ENCODE peak calls at places on chromosomes 3 and 15, in seven cellular contexts. H is heart left ventricle, U is body of pancreas, W is colonic mucosa, N is osteocyte, M is prostate gland, J is endothelial cell. D is an unnamed sample.
A peak's percentile ranks its signal among the peaks of the same experiment; 100 is the strongest.

GRCh38 chr15:50353999-50354837 is 780 bp downstream of the GABPB1 start:
- DNase-seq in H (peak; percentile 42), N (peak; percentile 85), J (peak; percentile 45), U (peak; percentile 48), W (peak; percentile 70), M (peak; percentile 58), D (peak; percentile 78)

GRCh38 chr3:54071596-54071995 is 50.8 kb upstream of the CACNA2D3 start:
- DNase-seq in U (no peak), H (no peak), W (no peak), N (no peak), J (no peak), M (no peak), D (no peak)

GRCh38 chr3:125643127-125643526 is 47.8 kb upstream of the OSBPL11 start:
- DNase-seq in H (no peak), W (no peak), M (no peak), N (no peak), J (no peak), U (no peak), D (no peak)

GRCh38 chr15:98776607-98777281 is 128.4 kb downstream of the IGF1R start:
- DNase-seq in H (no peak), J (no peak), W (no peak), M (no peak), N (peak; percentile 80), U (peak; percentile 58), D (no peak)

GRCh38 chr15:87681054-87681453 is 575.5 kb downstream of the NTRK3 start:
- DNase-seq in N (no peak), J (no peak), H (no peak), M (no peak), W (no peak), U (no peak), D (no peak)

GRCh38 chr15:101318147-101318809 is 23.2 kb upstream of the SNRPA1 start:
- DNase-seq in J (no peak), N (no peak), W (no peak), U (peak; percentile 4), M (no peak), H (no peak), D (no peak)

GRCh38 chr15:94119923-94120775 is 111.2 kb upstream of the MCTP2 start:
- DNase-seq in M (peak; percentile 78), N (no peak), J (peak; percentile 65), H (peak; percentile 43), W (peak; percentile 65), U (peak; percentile 69), D (peak; percentile 72)

GRCh38 chr3:184428561-184429175 is 48.8 kb downstream of the CHRD start:
- DNase-seq in H (no peak), W (no peak), M (no peak), N (no peak), J (no peak), U (no peak), D (no peak)

GRCh38 chr3:27596920-27597319 is 112.7 kb upstream of the SLC4A7 start:
- DNase-seq in J (no peak), N (no peak), M (no peak), U (no peak), H (no peak), W (no peak), D (no peak)

GRCh38 chr3:182837855-182838454 is 44.7 kb downstream of the ATP11B start:
- DNase-seq in H (no peak), U (no peak), J (no peak), M (no peak), N (no peak), W (no peak), D (no peak)

GRCh38 chr3:18302517-18302916 is 122.6 kb downstream of the SATB1 start:
- DNase-seq in W (no peak), N (no peak), M (no peak), H (no peak), U (no peak), J (no peak), D (no peak)

GRCh38 chr3:146044046-146044445 is 116.9 kb downstream of the PLOD2 start:
- DNase-seq in H (no peak), J (no peak), M (no peak), W (no peak), U (no peak), N (no peak), D (no peak)

GRCh38 chr3:178082508-178082907 is 453.7 kb upstream of the KCNMB2 start:
- DNase-seq in J (no peak), W (no peak), U (no peak), M (peak; percentile 56), H (no peak), N (no peak), D (no peak)

GRCh38 chr3:195286115-195286872 is 15.3 kb upstream of the XXYLT1 start:
- DNase-seq in H (no peak), J (no peak), M (no peak), W (peak; percentile 36), N (no peak), U (no peak), D (no peak)

GRCh38 chr3:188272481-188273372 is 118.8 kb downstream of the LPP start:
- DNase-seq in N (no peak), W (no peak), M (no peak), H (no peak), J (no peak), U (no peak), D (no peak)

GRCh38 chr15:85639752-85640381 is 154.9 kb downstream of the KLHL25 start:
- DNase-seq in M (no peak), U (no peak), N (no peak), H (no peak), J (no peak), W (no peak), D (no peak)

GRCh38 chr3:188553569-188553968 is 399.6 kb downstream of the LPP start:
- DNase-seq in N (no peak), W (no peak), H (no peak), J (no peak), U (no peak), M (no peak), D (no peak)

GRCh38 chr3:177308911-177309310 is 111.6 kb upstream of the TBL1XR1 start:
- DNase-seq in M (no peak), W (no peak), N (no peak), U (no peak), H (no peak), J (no peak), D (no peak)

GRCh38 chr3:9897408-9898372 is 5.0 kb upstream of the IL17RE start:
- DNase-seq in U (peak; percentile 78), N (no peak), M (peak; percentile 82), J (no peak), W (peak; percentile 77), H (no peak), D (no peak)

GRCh38 chr3:71984843-71985594 is 200.1 kb upstream of the PROK2 start:
- DNase-seq in J (no peak), M (no peak), U (no peak), H (no peak), W (no peak), N (no peak), D (no peak)

GRCh38 chr15:64947211-64947610 is 35.5 kb downstream of the ANKDD1A start:
- DNase-seq in J (no peak), M (no peak), U (no peak), W (no peak), H (no peak), N (no peak), D (peak; percentile 42)

GRCh38 chr3:65751123-65751700 is 287.5 kb downstream of the MAGI1 start:
- DNase-seq in U (peak; percentile 50), W (peak; percentile 58), M (peak; percentile 10), N (no peak), H (peak; percentile 36), J (peak; percentile 80), D (no peak)

GRCh38 chr15:25180606-25181289 is 226.0 kb downstream of the SNRPN start:
- DNase-seq in M (no peak), N (peak; percentile 80), U (no peak), W (no peak), H (peak; percentile 8), J (no peak), D (peak; percentile 40)

DNA sequence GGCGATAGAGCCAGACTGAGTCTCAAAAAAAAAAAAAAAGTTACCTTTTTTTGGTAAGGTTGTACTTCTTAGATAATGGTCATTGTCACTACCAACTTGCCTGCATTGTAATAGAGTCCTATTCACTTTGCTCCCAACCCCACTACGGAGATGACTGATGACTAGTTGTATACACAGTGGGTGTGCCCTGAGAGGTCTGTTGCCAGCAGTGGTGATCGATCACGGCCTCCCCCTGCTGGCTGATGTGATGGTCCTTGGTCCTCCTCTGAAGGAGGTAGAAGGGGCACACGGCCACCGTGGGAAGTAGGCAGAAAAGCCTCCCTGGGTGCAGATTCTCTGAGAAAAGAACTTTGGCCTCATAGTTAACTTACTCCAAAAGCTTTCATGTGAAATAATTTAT is 10.7 kb downstream of the GCNT3 start:
- DNase-seq in W (peak; percentile 80), M (no peak), J (peak; percentile 68), N (no peak), H (no peak), U (peak; percentile 17), D (no peak)
- TF ChIP-seq CTCF in W (peak; percentile 58), M (no peak), J (peak; percentile 26), N (peak; percentile 55), H (no peak), U (no peak), D (peak; percentile 65)

DNA sequence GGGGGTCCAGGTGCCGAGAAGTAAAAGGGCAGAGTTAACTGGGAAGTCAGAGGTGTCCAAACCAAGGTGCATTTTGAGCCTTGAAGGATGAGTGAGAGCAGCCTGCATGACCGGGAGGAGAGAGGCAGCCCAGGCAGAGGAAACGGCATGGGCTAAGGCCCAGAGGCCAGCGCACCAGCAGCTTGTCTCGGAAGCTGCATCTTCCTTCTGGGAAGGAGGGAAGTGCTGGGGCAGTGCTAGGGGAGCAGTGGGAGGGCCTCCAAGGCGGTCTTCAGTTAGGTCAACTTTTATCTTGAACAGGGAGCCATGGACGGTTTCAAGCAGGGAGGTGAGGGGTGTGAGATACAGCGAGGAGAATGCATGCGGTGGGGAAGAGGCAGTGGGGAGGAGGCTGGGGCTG is 1.0 kb downstream of the H1-8 start:
- DNase-seq in U (no peak), H (no peak), W (no peak), J (no peak), M (no peak), N (no peak), D (no peak)
- TF ChIP-seq CTCF in U (no peak), H (no peak), W (no peak), J (no peak), M (no peak), N (no peak), D (no peak)

GRCh38 chr3:110174908-110175307 is 837.6 kb upstream of the DPPA4 start:
- DNase-seq in N (no peak), W (no peak), M (no peak), H (no peak), J (no peak), U (no peak), D (no peak)
- TF ChIP-seq CTCF in N (no peak), W (no peak), M (no peak), H (no peak), J (no peak), U (no peak), D (no peak)

DNA sequence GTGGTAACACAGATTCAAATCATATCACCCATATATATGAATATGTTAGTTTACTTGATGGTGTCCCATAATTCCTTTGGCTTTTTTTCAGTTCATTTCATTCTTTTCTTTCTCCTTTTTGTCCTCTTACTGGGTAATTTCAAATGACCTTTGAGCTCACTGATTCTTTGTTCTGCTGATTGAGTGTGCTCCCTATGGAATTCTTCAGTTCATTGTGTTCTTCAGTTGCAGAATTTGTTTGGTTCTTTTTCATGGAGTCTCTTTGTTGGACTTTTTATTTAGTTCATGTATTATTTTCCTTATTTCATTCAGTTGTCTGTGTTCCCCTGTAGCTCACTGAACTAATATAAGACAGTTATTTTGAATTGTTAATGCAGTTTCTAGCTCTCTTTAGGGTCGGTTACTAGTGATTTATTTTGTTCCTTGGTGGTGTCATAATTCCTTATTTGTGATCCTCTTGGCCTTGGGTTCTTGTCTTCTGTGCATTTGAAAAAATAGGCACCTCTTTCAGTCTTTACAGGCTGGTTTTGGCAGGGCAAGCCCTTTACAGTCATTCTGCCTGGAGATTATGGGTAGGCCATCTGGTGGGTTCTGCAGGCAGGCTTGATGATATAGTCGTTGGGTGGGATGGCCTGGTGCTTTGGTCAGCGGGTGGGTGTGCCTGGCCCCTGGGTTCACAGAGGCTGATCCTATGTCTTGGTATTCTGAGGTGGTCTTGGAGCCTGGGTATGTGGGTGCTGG is 63.0 kb downstream of the DOCK3 start:
- DNase-seq in W (no peak), M (no peak), J (no peak), U (no peak), N (no peak), H (no peak), D (no peak)
- TF ChIP-seq CTCF in W (no peak), M (no peak), J (no peak), U (no peak), N (no peak), H (no peak), D (no peak)

D was measured in type B pancreatic cell.